ENCODE peak calls at places on chromosomes 12 and 14, in ten cellular contexts. Q is frontal cortex, Y is naive B cell, A is WERI-Rb-1, E is T-cell, Z is fibroblast of mammary gland, X is GM20000, H is MV-4-11, T is NCI-H1092, U is lower lobe of right lung. V is an unnamed sample.

GRCh38 chr14:71905860-71906259 is 26.4 kb upstream of the RGS6 start:
- DNase-seq in Q (no peak), Y (no peak), A (no peak), E (no peak), Z (no peak), X (no peak), H (no peak), T (no peak), U (no peak), V (no peak)

GRCh38 chr14:35196571-35196970 is 74.2 kb downstream of the PRORP start:
- DNase-seq in Q (no peak), Y (no peak), A (no peak), E (no peak), Z (peak; percentile 23), X (no peak), H (no peak), T (no peak), U (no peak), V (no peak)

GRCh38 chr14:102971314-102971713 is 48.9 kb downstream of the AMN start:
- DNase-seq in Q (no peak), Y (no peak), A (no peak), E (no peak), Z (no peak), X (no peak), H (no peak), T (no peak), U (no peak), V (no peak)

GRCh38 chr14:58078068-58078467 is 73.9 kb downstream of the ARMH4 start:
- DNase-seq in Q (no peak), Y (no peak), A (no peak), E (no peak), Z (peak; percentile 59), X (no peak), H (no peak), T (no peak), U (no peak), V (no peak)

GRCh38 chr14:57871487-57872080 is 5.7 kb upstream of the SLC35F4 start:
- DNase-seq in Q (peak; percentile 14), Y (no peak), A (peak; percentile 50), E (no peak), Z (peak; percentile 82), X (peak; percentile 52), H (peak; percentile 14), T (peak; percentile 4), U (no peak), V (no peak)

GRCh38 chr14:61603736-61604135 is 91.6 kb upstream of the HIF1A start:
- DNase-seq in Q (no peak), Y (no peak), A (no peak), E (no peak), Z (peak; percentile 59), X (no peak), H (peak; percentile 81), T (no peak), U (no peak), V (no peak)

GRCh38 chr12:54197037-54197909 is 8.5 kb upstream of the SMUG1 start:
- DNase-seq in Q (no peak), Y (no peak), A (no peak), E (no peak), Z (peak; percentile 69), X (no peak), H (peak; percentile 13), T (no peak), U (no peak), V (no peak)

GRCh38 chr12:130031571-130032189 is 127.9 kb upstream of the TMEM132D start:
- DNase-seq in Q (peak; percentile 63), Y (peak; percentile 13), A (peak; percentile 84), E (peak; percentile 17), Z (peak; percentile 26), X (peak; percentile 78), H (peak; percentile 6), T (peak; percentile 58), U (peak; percentile 56), V (no peak)

GRCh38 chr12:38911611-38912010 is 6.2 kb upstream of the CPNE8 start:
- DNase-seq in Q (no peak), Y (no peak), A (no peak), E (no peak), Z (peak; percentile 3), X (peak; percentile 15), H (peak; percentile 13), T (no peak), U (no peak), V (no peak)

GRCh38 chr12:1916396-1917171 is 1.9 kb downstream of the CACNA2D4 start:
- DNase-seq in Q (peak; percentile 33), Y (no peak), A (peak; percentile 63), E (no peak), Z (no peak), X (peak; percentile 8), H (no peak), T (peak; percentile 76), U (peak; percentile 39), V (peak; percentile 86)

GRCh38 chr12:53053223-53054111 is 3.6 kb downstream of the TNS2 start:
- DNase-seq in Q (no peak), Y (peak; percentile 47), A (peak; percentile 82), E (peak; percentile 41), Z (no peak), X (no peak), H (peak; percentile 4), T (no peak), U (no peak), V (peak; percentile 73)

GRCh38 chr12:62703011-62703380 is 232.0 kb downstream of the PPM1H start:
- DNase-seq in Q (no peak), Y (no peak), A (no peak), E (no peak), Z (no peak), X (no peak), H (no peak), T (no peak), U (no peak), V (no peak)

GRCh38 chr12:10221846-10222245 is 9.2 kb downstream of the GABARAPL1 start:
- DNase-seq in Q (no peak), Y (no peak), A (no peak), E (no peak), Z (no peak), X (no peak), H (no peak), T (no peak), U (no peak), V (no peak)

GRCh38 chr14:61320806-61321384 is 484 bp upstream of the PRKCH start:
- DNase-seq in Q (no peak), Y (no peak), A (no peak), E (no peak), Z (no peak), X (no peak), H (no peak), T (no peak), U (no peak), V (no peak)

GRCh38 chr14:72402429-72402772 is 470.2 kb downstream of the RGS6 start:
- DNase-seq in Q (no peak), Y (no peak), A (no peak), E (no peak), Z (no peak), X (no peak), H (no peak), T (no peak), U (no peak), V (no peak)

GRCh38 chr12:94596596-94596995 is 53.8 kb downstream of the TMCC3 start:
- DNase-seq in Q (no peak), Y (no peak), A (no peak), E (no peak), Z (peak; percentile 27), X (no peak), H (no peak), T (peak; percentile 75), U (no peak), V (no peak)

GRCh38 chr14:74495356-74495755 is 1.8 kb downstream of the ISCA2 start:
- DNase-seq in Q (no peak), Y (no peak), A (no peak), E (no peak), Z (no peak), X (no peak), H (peak; percentile 53), T (no peak), U (no peak), V (no peak)

GRCh38 chr14:73785336-73785833 is 66.2 kb upstream of the PTGR2 start:
- DNase-seq in Q (no peak), Y (no peak), A (peak; percentile 66), E (no peak), Z (peak; percentile 92), X (no peak), H (peak; percentile 72), T (no peak), U (no peak), V (no peak)

GRCh38 chr12:124390442-124391116 is 95.7 kb downstream of the RFLNA start:
- DNase-seq in Q (no peak), Y (peak; percentile 26), A (no peak), E (no peak), Z (peak; percentile 83), X (peak; percentile 72), H (peak; percentile 93), T (no peak), U (peak; percentile 81), V (peak; percentile 89)

GRCh38 chr14:23379331-23380196 is 2.7 kb downstream of the CMTM5 start:
- DNase-seq in Q (peak; percentile 59), Y (peak; percentile 49), A (peak; percentile 75), E (peak; percentile 43), Z (peak; percentile 28), X (peak; percentile 83), H (no peak), T (peak; percentile 43), U (peak; percentile 82), V (peak; percentile 84)

GRCh38 chr12:92502417-92503028 is 200.3 kb upstream of the PLEKHG7 start:
- DNase-seq in Q (no peak), Y (peak; percentile 41), A (no peak), E (no peak), Z (peak; percentile 7), X (peak; percentile 30), H (peak; percentile 80), T (no peak), U (no peak), V (no peak)

GRCh38 chr12:124694846-124695497 is 127.6 kb upstream of the NCOR2 start:
- DNase-seq in Q (peak; percentile 41), Y (no peak), A (no peak), E (no peak), Z (peak; percentile 89), X (no peak), H (no peak), T (no peak), U (no peak), V (peak; percentile 86)

GRCh38 chr12:24770334-24770733 is 178.6 kb downstream of the BCAT1 start:
- DNase-seq in Q (no peak), Y (no peak), A (no peak), E (no peak), Z (peak; percentile 63), X (no peak), H (no peak), T (no peak), U (no peak), V (no peak)

GRCh38 chr14:67704484-67705089 is 2.9 kb downstream of the RDH12 start:
- DNase-seq in Q (peak; percentile 65), Y (peak; percentile 53), A (peak; percentile 28), E (no peak), Z (peak; percentile 60), X (peak; percentile 69), H (peak; percentile 46), T (peak; percentile 35), U (no peak), V (no peak)

GRCh38 chr12:88691811-88692210 is 111.5 kb upstream of the KITLG start:
- DNase-seq in Q (no peak), Y (no peak), A (no peak), E (no peak), Z (peak; percentile 23), X (no peak), H (no peak), T (no peak), U (no peak), V (no peak)

GRCh38 chr12:64010069-64010686 is 165.7 kb downstream of the SRGAP1 start:
- DNase-seq in Q (no peak), Y (no peak), A (no peak), E (no peak), Z (peak; percentile 75), X (peak; percentile 12), H (no peak), T (no peak), U (no peak), V (no peak)

GRCh38 chr12:112285600-112286401 is 96.4 kb downstream of the HECTD4 start:
- DNase-seq in Q (no peak), Y (no peak), A (no peak), E (no peak), Z (no peak), X (no peak), H (no peak), T (peak; percentile 12), U (no peak), V (no peak)

GRCh38 chr14:95106966-95107365 is 50.4 kb downstream of the DICER1 start:
- DNase-seq in Q (no peak), Y (no peak), A (no peak), E (no peak), Z (peak; percentile 78), X (no peak), H (no peak), T (no peak), U (no peak), V (no peak)